ENCODE peak calls at places on chromosomes 16 and 17, in ten cellular contexts. I is lower leg skin; L is left lung; Z is HL-60; F is OCI-M1; O is stimulated activated naive CD8-positive, alpha-beta T cell treated with anti-CD3 and anti-CD28 coated beads, Interleukin-15, amount 100 ng/mL, for 72 hours; K is CD4-positive, CD25-positive, alpha-beta regulatory T cell; A is T-helper 1 cell; C is EL; H is pulmonary artery endothelial cell. U is an unnamed sample.

GRCh38 chr17:28745777-28746473 is 2.1 kb downstream of the TRAF4 start:
- DNase-seq in I (no peak), H (no peak), A (no peak), O (no peak), Z (no peak), C (peak; percentile 53), K (no peak), F (no peak), L (peak; percentile 84), U (no peak)

GRCh38 chr16:89286096-89286495 is 68.6 kb downstream of the ZNF778 start:
- DNase-seq in H (no peak), K (no peak), I (no peak), Z (no peak), L (peak; percentile 58), O (no peak), C (no peak), F (no peak), A (no peak), U (no peak)

GRCh38 chr16:4113358-4114256 is 2.6 kb downstream of the ADCY9 start:
- DNase-seq in H (no peak), L (no peak), K (no peak), F (no peak), A (no peak), Z (no peak), I (no peak), C (no peak), O (no peak), U (no peak)

GRCh38 chr17:14312522-14312921 is 11.6 kb downstream of the HS3ST3B1 start:
- DNase-seq in I (no peak), O (no peak), A (no peak), F (no peak), Z (no peak), L (no peak), C (no peak), K (no peak), H (no peak), U (no peak)

GRCh38 chr17:27846042-27846655 is 45.8 kb upstream of the NOS2 start:
- DNase-seq in L (no peak), F (no peak), I (no peak), O (peak; percentile 38), A (no peak), Z (peak; percentile 17), C (no peak), K (peak; percentile 50), H (no peak), U (no peak)

GRCh38 chr17:75319818-75320691 is 30.8 kb upstream of the SLC25A19 start:
- DNase-seq in I (no peak), A (no peak), L (peak; percentile 21), O (no peak), Z (no peak), K (no peak), C (peak; percentile 72), H (no peak), F (no peak), U (peak; percentile 75)

GRCh38 chr17:81513669-81514484 is 1.3 kb upstream of the ACTG1 start:
- DNase-seq in K (peak; percentile 46), I (peak; percentile 53), O (peak; percentile 72), A (no peak), H (peak; percentile 41), C (peak; percentile 82), F (no peak), Z (peak; percentile 60), L (peak; percentile 92), U (peak; percentile 73)

GRCh38 chr17:59093702-59094231 is 12.9 kb downstream of the TRIM37 start:
- DNase-seq in L (no peak), I (no peak), A (no peak), H (peak; percentile 71), F (no peak), O (no peak), C (peak; percentile 98), K (no peak), Z (no peak), U (no peak)

GRCh38 chr17:59607817-59608403 is 11.8 kb upstream of the CLTC start:
- DNase-seq in O (peak; percentile 32), H (no peak), L (no peak), F (peak; percentile 72), I (no peak), Z (peak; percentile 15), A (no peak), K (peak; percentile 48), C (no peak), U (no peak)

GRCh38 chr16:11877374-11877773 is 26.0 kb upstream of the RSL1D1 start:
- DNase-seq in C (peak; percentile 35), H (no peak), L (no peak), A (no peak), K (no peak), O (no peak), I (no peak), F (no peak), Z (no peak), U (no peak)

GRCh38 chr17:72334205-72334604 is 213.4 kb downstream of the SOX9 start:
- DNase-seq in C (peak; percentile 79), O (no peak), H (no peak), K (no peak), L (no peak), F (no peak), A (no peak), Z (no peak), I (no peak), U (no peak)

GRCh38 chr16:1286492-1287094 is 22.8 kb upstream of the UBE2I start:
- DNase-seq in A (no peak), L (no peak), H (no peak), Z (no peak), O (no peak), K (no peak), F (no peak), I (no peak), C (no peak), U (no peak)

U was measured in GM06990.